ENCODE peak calls at places on chromosomes 16 and 17, in four cellular contexts. R, B, E and S are unnamed samples.
A peak's percentile ranks its signal among the peaks of the same experiment; 100 is the strongest.

GRCh38 chr17:64331946-64332493 is 58.6 kb downstream of the PECAM1 start:
- DNase-seq in R (no peak), B (peak; percentile 69), E (peak; percentile 76), S (no peak)

GRCh38 chr17:56451629-56452028 is 141.9 kb upstream of the NOG start:
- DNase-seq in R (no peak), B (no peak), E (no peak), S (no peak)

GRCh38 chr17:58311429-58311894 is 17.1 kb downstream of the TSPOAP1 start:
- DNase-seq in R (no peak), B (no peak), E (no peak), S (no peak)

GRCh38 chr16:68085259-68086071 is at the start of gene NFATC3:
- DNase-seq in R (no peak), B (peak; percentile 99), E (peak; percentile 100), S (no peak)

GRCh38 chr17:82915010-82915696 is 75.3 kb upstream of the ZNF750 start:
- DNase-seq in R (no peak), B (no peak), E (no peak), S (no peak)

GRCh38 chr17:80796430-80796861 is 195.2 kb upstream of the CHMP6 start:
- DNase-seq in R (no peak), B (no peak), E (no peak), S (no peak)

GRCh38 chr17:47872651-47873161 is 21.7 kb upstream of the SP6 start:
- DNase-seq in R (no peak), B (no peak), E (no peak), S (no peak)

GRCh38 chr16:1335996-1336395 is 2.6 kb downstream of the BAIAP3 start:
- DNase-seq in R (no peak), B (no peak), E (no peak), S (no peak)

GRCh38 chr16:81638286-81638945 is 140.7 kb upstream of the PLCG2 start:
- DNase-seq in R (no peak), B (no peak), E (no peak), S (no peak)

GRCh38 chr17:71438631-71439146 is 682.1 kb upstream of the SOX9 start:
- DNase-seq in R (peak; percentile 95), B (no peak), E (no peak), S (peak; percentile 98)

GRCh38 chr17:7217113-7217987 is 2.3 kb downstream of the DLG4 start:
- DNase-seq in R (no peak), B (peak; percentile 60), E (no peak), S (no peak)

GRCh38 chr17:28147026-28147425 is 104.5 kb downstream of the NLK start:
- DNase-seq in R (no peak), B (no peak), E (no peak), S (no peak)

GRCh38 chr17:61399131-61400057 is at the start of gene TBX2:
- DNase-seq in R (no peak), B (peak; percentile 88), E (peak; percentile 71), S (no peak)

GRCh38 chr16:6967796-6968195 is 364.8 kb upstream of the RBFOX1 start:
- DNase-seq in R (no peak), B (no peak), E (no peak), S (no peak)

GRCh38 chr16:21703589-21704174 is 39.9 kb downstream of the OTOA start:
- DNase-seq in R (no peak), B (no peak), E (no peak), S (no peak)

GRCh38 chr16:6570520-6570919 is 762.1 kb upstream of the RBFOX1 start:
- DNase-seq in R (no peak), B (no peak), E (no peak), S (no peak)

GRCh38 chr16:50942143-50942542 is 200.3 kb downstream of the CYLD start:
- DNase-seq in R (no peak), B (no peak), E (no peak), S (no peak)

GRCh38 chr17:10881959-10882358 is 44.1 kb upstream of the PIRT start:
- DNase-seq in R (no peak), B (no peak), E (no peak), S (no peak)

GRCh38 chr16:29820271-29820701 is at the start of gene MVP:
- DNase-seq in R (no peak), B (peak; percentile 67), E (peak; percentile 84), S (no peak)

GRCh38 chr17:77307479-77308198 is 166.9 kb downstream of the SEC14L1 start:
- DNase-seq in R (no peak), B (no peak), E (no peak), S (no peak)

GRCh38 chr16:50864386-50864785 is 122.5 kb downstream of the CYLD start:
- DNase-seq in R (no peak), B (no peak), E (no peak), S (no peak)

GRCh38 chr17:81429813-81430510 is 34.7 kb downstream of the BAHCC1 start:
- DNase-seq in R (no peak), B (peak; percentile 44), E (no peak), S (no peak)

GRCh38 chr17:17042851-17043667 is 802 bp downstream of the MPRIP start:
- DNase-seq in R (no peak), B (no peak), E (peak; percentile 60), S (no peak)

GRCh38 chr17:67836205-67836987 is 11.1 kb downstream of the BPTF start:
- DNase-seq in R (no peak), B (no peak), E (no peak), S (no peak)

GRCh38 chr17:2398655-2399571 is 1.9 kb downstream of the MNT start:
- DNase-seq in R (no peak), B (peak; percentile 56), E (peak; percentile 84), S (no peak)

GRCh38 chr17:44911133-44912001 is 3.9 kb downstream of the GFAP start:
- DNase-seq in R (no peak), B (peak; percentile 58), E (peak; percentile 75), S (no peak)

GRCh38 chr16:30184430-30185140 is 1.2 kb downstream of the CORO1A start:
- DNase-seq in R (no peak), B (peak; percentile 28), E (peak; percentile 71), S (no peak)

GRCh38 chr17:7019839-7020519 is 2.9 kb upstream of the BCL6B start:
- DNase-seq in R (no peak), B (no peak), E (peak; percentile 66), S (no peak)

GRCh38 chr17:68462381-68463210 is 5.3 kb upstream of the WIPI1 start:
- DNase-seq in R (no peak), B (peak; percentile 76), E (peak; percentile 62), S (no peak)

GRCh38 chr17:2517539-2517938 is 5.9 kb upstream of the METTL16 start:
- DNase-seq in R (no peak), B (no peak), E (no peak), S (no peak)

GRCh38 chr17:1939979-1940809 is 84.9 kb downstream of the RTN4RL1 start:
- DNase-seq in R (no peak), B (no peak), E (no peak), S (no peak)

GRCh38 chr16:64428463-64428862 is 693.4 kb downstream of the CDH11 start:
- DNase-seq in R (no peak), B (no peak), E (no peak), S (no peak)

GRCh38 chr17:4375039-4375748 is 8.7 kb upstream of the UBE2G1 start:
- DNase-seq in R (no peak), B (no peak), E (peak; percentile 13), S (no peak)

GRCh38 chr17:77829871-77830799 is 128.4 kb upstream of the TNRC6C start:
- DNase-seq in R (no peak), B (peak; percentile 67), E (peak; percentile 43), S (no peak)

DNA sequence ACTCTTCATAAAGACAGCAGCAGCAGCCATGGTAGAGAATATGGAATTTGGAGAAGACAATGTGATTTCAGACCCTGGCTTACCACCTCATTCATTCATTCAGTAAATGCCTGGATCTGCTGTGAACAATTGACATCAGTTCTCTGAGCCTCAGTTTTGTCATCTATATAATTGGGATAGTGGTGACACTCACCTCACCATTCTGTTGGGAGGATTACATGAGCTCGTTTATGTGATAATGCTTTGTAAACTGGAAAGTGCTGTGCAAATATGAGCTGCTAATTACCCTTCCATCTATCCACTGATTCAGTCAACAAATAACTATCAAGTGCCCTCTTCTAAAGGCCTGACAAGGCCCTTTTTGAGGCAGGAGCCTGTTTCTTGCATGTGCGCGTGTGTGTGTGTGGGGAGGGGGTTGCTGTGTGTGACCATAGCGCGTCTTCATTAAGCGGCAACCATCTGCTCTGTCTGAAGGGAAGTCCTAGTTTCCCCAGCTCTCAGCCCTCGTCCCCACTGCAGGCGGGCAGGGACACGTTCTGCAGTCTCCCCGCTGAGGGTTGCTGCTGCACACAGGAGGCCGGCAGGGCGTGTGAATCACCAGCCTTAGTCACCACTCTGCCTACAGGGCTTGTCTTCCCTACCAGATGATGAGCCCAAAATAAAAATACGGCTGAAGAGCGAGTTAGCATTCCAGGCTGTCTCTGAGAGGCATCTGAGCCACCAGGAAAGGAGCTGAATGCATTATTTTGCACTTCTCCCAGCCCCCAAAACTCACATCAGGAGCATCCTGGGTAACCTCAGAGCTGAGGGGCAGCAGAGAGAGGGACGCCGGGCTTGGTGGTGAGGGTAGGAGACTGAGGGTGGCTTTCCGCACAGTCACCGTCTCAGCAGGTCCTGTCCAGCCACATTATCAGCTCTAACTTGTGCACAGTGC is 19.9 kb downstream of the ARL4D start:
- DNase-seq in R (no peak), B (peak; percentile 38), E (no peak), S (no peak)
- H3K4me3 ChIP-seq in R (peak overlapping the region; percentile 35), B (no peak overlapping the region), E (no peak overlapping the region), S (no peak overlapping the region)

DNA sequence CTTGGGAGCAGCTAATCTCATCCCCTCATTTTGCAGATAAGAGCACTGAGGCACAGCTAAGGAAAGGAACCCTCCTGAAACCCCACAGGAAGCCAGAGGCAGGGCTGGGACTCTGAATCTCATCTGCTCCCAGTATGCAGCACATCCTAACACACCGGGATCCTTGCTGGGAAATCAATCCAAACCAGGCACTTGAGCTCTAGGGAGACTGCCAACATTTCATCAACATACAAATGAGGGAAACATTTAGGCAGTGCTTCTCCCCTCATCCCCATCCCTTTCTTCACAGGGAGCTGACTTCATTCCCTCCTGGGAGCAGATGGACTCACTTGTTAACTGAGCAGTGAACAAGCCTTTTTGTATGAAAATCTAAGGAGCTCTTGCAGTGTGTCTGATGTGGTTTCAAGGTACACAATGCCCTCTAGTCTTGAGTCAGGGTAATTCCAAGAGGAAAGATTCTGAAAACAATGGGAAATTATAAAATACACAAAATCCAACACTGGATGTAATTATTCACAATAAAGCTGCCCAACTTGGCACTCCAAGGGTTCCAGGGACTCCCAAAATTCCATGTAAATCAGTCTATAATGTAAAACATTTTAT is 96.3 kb downstream of the TMEM114 start:
- DNase-seq in R (no peak), B (no peak), E (no peak), S (no peak)
- TF ChIP-seq CTCF in R (peak; percentile 21), B (no peak), E (no peak), S (no peak)

DNA sequence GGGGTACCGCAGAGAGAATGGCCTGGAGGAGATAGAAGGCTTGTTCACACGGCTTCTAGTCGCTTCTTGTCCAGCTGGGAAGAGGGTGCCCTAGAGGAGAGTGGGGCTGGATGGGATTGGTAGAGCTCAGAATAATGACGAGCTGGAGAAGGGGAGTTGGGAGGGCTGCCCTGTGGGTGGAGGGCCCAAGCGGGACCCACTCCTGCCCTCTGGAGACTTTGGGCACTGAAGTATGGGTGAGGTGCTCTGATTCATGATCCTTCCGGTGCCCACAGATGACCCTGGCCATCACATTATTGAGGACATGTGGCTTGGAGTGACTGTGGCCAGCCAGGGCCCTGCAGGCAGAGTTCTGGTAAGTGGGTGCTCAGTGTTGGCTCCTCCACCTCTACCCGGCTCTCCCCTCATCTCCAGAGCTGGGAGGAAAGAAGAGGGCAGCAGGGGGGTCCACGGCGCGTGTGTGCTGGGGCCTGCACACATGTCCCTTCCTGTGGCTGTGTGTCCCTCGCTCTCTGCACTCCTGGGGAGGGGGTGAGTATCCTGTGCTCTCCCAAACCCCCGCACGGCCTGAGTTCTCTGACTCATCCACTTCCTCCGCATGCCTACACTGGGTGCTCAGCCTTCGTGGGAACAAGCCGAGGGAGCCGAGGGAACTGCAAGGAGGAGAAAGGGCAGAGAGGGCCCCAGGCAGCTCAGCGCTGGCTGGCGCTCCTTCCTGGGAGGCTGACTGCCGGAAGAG is 8.5 kb downstream of the ITGA3 start:
- DNase-seq in R (peak; percentile 87), B (no peak), E (peak; percentile 74), S (no peak)
- H3K4me3 ChIP-seq in R (peak overlapping the region; percentile 9), B (no peak overlapping the region), E (no peak overlapping the region), S (peak overlapping the region; percentile 10)

GRCh38 chr16:87815567-87815966 is 49.8 kb upstream of the KLHDC4 start:
- DNase-seq in R (no peak), B (no peak), E (no peak), S (no peak)
- TF ChIP-seq CTCF in R (no peak), B (no peak), E (no peak), S (no peak)